ENCODE peak calls at places on chromosomes 11 and 22, in four cellular contexts. U is GM12878, L is stomach, I is prostate gland. Q is an unnamed sample.

GRCh38 chr22:43110927-43111623 is 525 bp downstream of the BIK start:
- DNase-seq in U (no peak), L (peak), I (peak), Q (peak)

GRCh38 chr11:60263434-60263833 is 17.0 kb upstream of the MS4A4A start:
- DNase-seq in U (no peak), L (no peak), I (no peak), Q (no peak)

GRCh38 chr11:101369835-101370234 is 214.0 kb downstream of the TRPC6 start:
- DNase-seq in U (no peak), L (no peak), I (no peak), Q (no peak)

GRCh38 chr11:11973361-11973800 is 35.0 kb downstream of the DKK3 start:
- DNase-seq in U (no peak), L (peak), I (peak), Q (peak)

GRCh38 chr22:32079110-32080089 is 36.3 kb downstream of the SLC5A1 start:
- DNase-seq in U (no peak), L (peak), I (peak), Q (no peak)

GRCh38 chr11:134761926-134762247 is 349.8 kb upstream of the B3GAT1 start:
- DNase-seq in U (no peak), L (no peak), I (no peak), Q (peak)

GRCh38 chr22:27386186-27386585 is 415.4 kb downstream of the MN1 start:
- DNase-seq in U (no peak), L (no peak), I (no peak), Q (no peak)

GRCh38 chr11:115674831-115675230 is 170.6 kb upstream of the CADM1 start:
- DNase-seq in U (no peak), L (no peak), I (no peak), Q (no peak)

GRCh38 chr11:131491503-131491902 is 121.1 kb downstream of the NTM start:
- DNase-seq in U (no peak), L (no peak), I (no peak), Q (no peak)

GRCh38 chr22:30754521-30754920 is 59.8 kb downstream of the OSBP2 start:
- DNase-seq in U (no peak), L (no peak), I (no peak), Q (no peak)

GRCh38 chr11:99208813-99209212 is 188.1 kb downstream of the CNTN5 start:
- DNase-seq in U (no peak), L (no peak), I (no peak), Q (no peak)

GRCh38 chr11:8766043-8766992 is 83.7 kb downstream of the RPL27A start:
- DNase-seq in U (no peak), L (peak), I (no peak), Q (peak)

GRCh38 chr11:61756452-61757212 is 4.2 kb downstream of the MYRF start:
- DNase-seq in U (peak), L (peak), I (no peak), Q (peak)

GRCh38 chr11:10322830-10323792 is 18.2 kb downstream of the ADM start:
- DNase-seq in U (no peak), L (peak), I (peak), Q (no peak)

GRCh38 chr11:86211619-86212018 is 32.9 kb upstream of the EED start:
- DNase-seq in U (peak), L (no peak), I (no peak), Q (no peak)

GRCh38 chr22:46676479-46676878 is 56.3 kb downstream of the GRAMD4 start:
- DNase-seq in U (no peak), L (no peak), I (no peak), Q (peak)

GRCh38 chr11:43197357-43197756 is 114.4 kb upstream of the API5 start:
- DNase-seq in U (no peak), L (no peak), I (no peak), Q (no peak)

GRCh38 chr22:24060375-24060788 is 49.3 kb downstream of the CABIN1 start:
- DNase-seq in U (no peak), L (peak), I (peak), Q (no peak)

GRCh38 chr22:35552186-35552842 is 11.7 kb downstream of the RASD2 start:
- DNase-seq in U (no peak), L (no peak), I (no peak), Q (peak)

GRCh38 chr11:120326228-120326627 is 1.1 kb downstream of the TLCD5 start:
- DNase-seq in U (no peak), L (no peak), I (no peak), Q (no peak)

GRCh38 chr11:20156280-20156875 is 3.9 kb downstream of the DBX1 start:
- DNase-seq in U (no peak), L (no peak), I (no peak), Q (no peak)

GRCh38 chr11:46920709-46921108 is 2.4 kb upstream of the LRP4 start:
- DNase-seq in U (no peak), L (no peak), I (no peak), Q (no peak)

DNA sequence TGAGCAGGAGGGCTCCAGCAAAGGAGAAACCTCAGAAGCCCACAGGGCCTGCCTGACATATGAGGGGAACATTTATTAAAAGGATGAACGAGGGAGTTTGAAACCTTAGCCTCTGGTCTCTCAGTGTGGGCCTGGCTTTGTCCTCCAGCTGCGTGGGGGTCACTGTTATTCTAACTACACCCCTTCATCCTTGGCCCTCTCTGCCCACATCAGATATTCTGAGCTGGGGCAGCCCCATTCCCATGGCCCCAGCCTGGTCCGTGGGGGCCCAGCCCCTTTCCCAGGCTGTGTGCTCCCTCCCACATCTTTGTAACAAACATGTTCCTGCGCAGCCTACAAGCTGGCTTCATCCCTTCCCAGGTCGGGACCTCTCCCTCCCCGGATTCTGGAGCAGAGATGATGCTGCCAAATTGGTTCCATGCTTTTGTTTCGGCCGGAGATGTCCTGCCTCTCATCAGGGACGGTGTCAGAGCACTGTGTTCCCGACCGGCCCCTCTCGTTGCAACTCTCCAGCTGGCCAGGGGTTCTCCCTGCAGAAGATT is 4.0 kb downstream of the FXYD6 start:
- DNase-seq in U (no peak), L (no peak), I (no peak), Q (no peak)
- TF ChIP-seq POLR2AphosphoS5 in U (no peak), L (no peak), I (no peak), Q (no peak)

GRCh38 chr22:37594237-37594636 is 14.3 kb upstream of the LGALS2 start:
- DNase-seq in U (no peak), L (no peak), I (no peak), Q (no peak)
- TF ChIP-seq CTCF in U (peak), L (no peak), I (no peak), Q (no peak)

GRCh38 chr22:45450931-45451651 is 37.6 kb downstream of the RIBC2 start:
- DNase-seq in U (no peak), L (no peak), I (peak), Q (no peak)
- TF ChIP-seq POLR2AphosphoS5 in U (no peak), L (peak), I (peak), Q (no peak)

DNA sequence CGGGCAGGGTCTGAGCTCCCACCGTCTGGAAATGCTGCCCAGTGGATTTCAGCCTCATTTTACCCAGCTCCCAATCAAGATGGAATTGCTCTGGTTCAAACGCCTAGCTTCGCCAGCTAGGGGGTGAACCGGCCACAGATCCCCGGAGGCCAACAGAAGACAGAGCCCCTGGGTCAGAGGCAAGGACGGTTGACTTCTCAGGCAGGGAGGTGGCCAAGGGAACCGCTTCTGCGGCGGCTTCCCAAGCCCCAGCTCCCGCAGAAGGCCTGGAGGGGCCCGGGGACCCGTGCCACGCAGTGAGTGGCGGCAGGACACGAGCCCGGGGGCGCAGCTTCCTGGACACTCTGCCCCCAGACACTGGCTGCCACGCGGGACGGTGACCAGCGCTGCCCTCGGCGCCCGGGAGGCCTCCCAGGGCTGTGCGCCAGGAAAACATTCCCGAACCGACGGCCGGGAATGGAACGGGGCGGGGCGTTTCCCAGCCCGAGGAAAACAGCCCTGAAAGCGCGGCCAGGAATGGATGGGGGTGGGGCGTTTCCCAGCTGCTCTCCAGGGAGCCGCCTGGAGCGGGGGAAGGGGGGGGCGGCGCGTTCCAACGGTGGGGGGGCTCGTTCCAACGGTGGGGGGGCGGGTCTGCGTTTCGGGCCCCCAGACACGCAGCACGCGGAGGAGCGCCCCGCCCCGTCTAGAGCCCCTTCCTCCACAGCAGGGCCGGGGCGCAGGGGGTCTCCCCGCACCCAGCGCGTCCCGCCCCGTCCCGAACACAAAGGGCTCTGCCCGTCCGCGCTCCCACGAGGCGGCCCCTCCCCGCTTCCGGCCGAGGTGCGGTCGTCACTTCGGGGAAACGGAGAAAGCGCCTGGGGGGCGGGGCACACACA is 13.5 kb upstream of the B4GALNT4 start:
- DNase-seq in U (peak), L (peak), I (peak), Q (peak)
- TF ChIP-seq CTCF in U (no peak), L (no peak), I (peak), Q (no peak)

DNA sequence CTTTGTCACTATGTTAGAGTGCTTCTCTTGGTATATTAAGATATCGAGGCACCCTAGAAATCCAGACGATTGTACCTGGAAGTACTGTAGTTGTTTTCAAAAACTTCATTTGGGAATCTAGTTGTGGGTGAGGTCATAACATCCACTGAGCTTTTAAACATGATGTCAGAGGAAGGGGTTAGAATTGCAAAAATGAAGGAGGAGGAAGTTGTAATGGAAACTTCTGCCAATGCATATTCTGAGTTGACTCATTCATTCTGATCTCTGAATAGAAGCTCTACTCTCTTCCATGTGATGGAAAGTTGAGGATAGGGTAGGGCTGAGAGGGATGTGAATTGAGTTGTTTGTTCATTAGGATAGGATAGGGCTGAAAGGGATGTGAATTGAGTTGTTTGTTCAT is 7.7 kb downstream of the CD44 start:
- DNase-seq in U (no peak), L (no peak), I (no peak), Q (no peak)
- TF ChIP-seq POLR2AphosphoS5 in U (no peak), L (no peak), I (no peak), Q (no peak)